ENCODE peak calls at places on chromosome 17, in six cellular contexts. O is neural progenitor cell, L is SK-N-SH, D is GM23338, W is MM.1S, I is PC-3. M is an unnamed sample.

GRCh38 chr17:4163951-4164350 is 21.0 kb downstream of the CYB5D2 start:
- DNase-seq in W (no peak), I (no peak), O (no peak), D (no peak), L (no peak), M (peak; percentile 78)

GRCh38 chr17:8479431-8479947 is 43.8 kb downstream of the NDEL1 start:
- DNase-seq in I (no peak), D (no peak), L (no peak), O (no peak), W (no peak), M (peak; percentile 97)

GRCh38 chr17:49696233-49696761 is 11.5 kb downstream of the SLC35B1 start:
- DNase-seq in W (no peak), L (no peak), O (no peak), I (no peak), D (no peak), M (no peak)

GRCh38 chr17:45162022-45162687 is 480 bp downstream of the HEXIM2 start:
- DNase-seq in D (no peak), W (no peak), I (no peak), L (no peak), O (no peak), M (peak; percentile 13)

GRCh38 chr17:17666111-17666714 is 15.0 kb upstream of the RAI1 start:
- DNase-seq in O (no peak), I (peak; percentile 77), D (no peak), L (no peak), W (no peak), M (peak; percentile 87)

GRCh38 chr17:50203086-50203485 is 1.7 kb upstream of the COL1A1 start:
- DNase-seq in D (no peak), I (no peak), L (no peak), O (no peak), W (no peak), M (peak; percentile 91)

GRCh38 chr17:81207610-81208581 is 14.9 kb downstream of the CEP131 start:
- DNase-seq in L (no peak), O (no peak), I (no peak), W (no peak), D (no peak), M (peak; percentile 9)

GRCh38 chr17:8188408-8188839 is 1.6 kb downstream of the BORCS6 start:
- DNase-seq in W (no peak), D (no peak), O (no peak), L (no peak), I (no peak), M (no peak)

GRCh38 chr17:40996829-40997228 is 2.9 kb upstream of the KRTAP3-3 start:
- DNase-seq in D (no peak), W (no peak), I (no peak), O (no peak), L (no peak), M (no peak)

GRCh38 chr17:58741121-58741625 is 14.5 kb upstream of the PPM1E start:
- DNase-seq in O (no peak), W (no peak), D (no peak), L (no peak), I (peak; percentile 93), M (peak; percentile 46)

GRCh38 chr17:64327201-64327930 is 63.3 kb downstream of the PECAM1 start:
- DNase-seq in O (no peak), D (no peak), L (no peak), W (no peak), I (peak; percentile 67), M (peak; percentile 15)

GRCh38 chr17:73503560-73503959 is 140.7 kb downstream of the SDK2 start:
- DNase-seq in L (no peak), D (no peak), I (no peak), W (no peak), O (no peak), M (no peak)
- H3F3A ChIP-seq in L (no peaks in the 10 kb centered on the region), D (no peaks in the 10 kb centered on the region), I (no peaks in the 10 kb centered on the region), W (no peaks in the 10 kb centered on the region), O (no peaks in the 10 kb centered on the region), M (no peaks in the 10 kb centered on the region)

GRCh38 chr17:39939588-39940419 is 12.3 kb downstream of the LRRC3C start:
- DNase-seq in I (peak; percentile 24), O (peak; percentile 58), L (peak; percentile 84), W (peak; percentile 92), D (peak; percentile 34), M (peak; percentile 93)
- H2AFZ ChIP-seq in I (peak overlapping the region; percentile 21), O (peak overlapping the region; percentile 48), L (peak overlapping the region; percentile 61), W (peak overlapping the region; percentile 48), D (peak overlapping the region; percentile 52), M (peak overlapping the region; percentile 59)

GRCh38 chr17:72539981-72540897 is 419.4 kb downstream of the SOX9 start:
- DNase-seq in D (peak; percentile 71), O (peak; percentile 89), I (peak; percentile 90), L (peak; percentile 99), W (peak; percentile 78), M (peak; percentile 92)
- TF ChIP-seq EZH2phosphoT487 in D (no peak), O (no peak), I (no peak), L (no peak), W (no peak), M (no peak)

GRCh38 chr17:2403044-2403443 is 2.2 kb upstream of the MNT start:
- DNase-seq in O (no peak), I (no peak), W (no peak), D (no peak), L (no peak), M (no peak)
- H3F3A ChIP-seq in O (peaks cover 45% of the 10 kb centered on the region), I (peaks cover 17% of the 10 kb centered on the region), W (peaks cover 13% of the 10 kb centered on the region), D (peaks cover 12% of the 10 kb centered on the region), L (peaks cover 49% of the 10 kb centered on the region), M (peaks cover 60% of the 10 kb centered on the region)